ENCODE peak calls at places on chromosomes 12 and 14, in four cellular contexts. D is fibroblast of mammary gland, N is AG09309, E is mucosa of descending colon. X is an unnamed sample.

GRCh38 chr14:65224799-65225198 is 122.5 kb upstream of the MAX start:
- DNase-seq in D (no peak), N (no peak), E (no peak), X (peak)

GRCh38 chr12:14810953-14811483 is 3.0 kb downstream of the SMCO3 start:
- DNase-seq in D (no peak), N (no peak), E (no peak), X (no peak)

GRCh38 chr14:63933701-63934100 is 80.9 kb downstream of the SYNE2 start:
- DNase-seq in D (no peak), N (no peak), E (no peak), X (no peak)

GRCh38 chr12:85448031-85448430 is 168.0 kb downstream of the ALX1 start:
- DNase-seq in D (no peak), N (no peak), E (no peak), X (no peak)

GRCh38 chr14:101587403-101587998 is 26.2 kb downstream of the DIO3 start:
- DNase-seq in D (no peak), N (no peak), E (peak), X (peak)

GRCh38 chr12:89080797-89081470 is 271.4 kb downstream of the DUSP6 start:
- DNase-seq in D (peak), N (no peak), E (no peak), X (no peak)

GRCh38 chr12:30796891-30797371 is 42.2 kb upstream of the CAPRIN2 start:
- DNase-seq in D (peak), N (no peak), E (no peak), X (peak)

GRCh38 chr14:74653386-74654138 is 41.5 kb upstream of the LTBP2 start:
- DNase-seq in D (peak), N (no peak), E (no peak), X (no peak)

GRCh38 chr14:68131907-68132306 is 312.3 kb downstream of the RAD51B start:
- DNase-seq in D (no peak), N (no peak), E (no peak), X (no peak)

GRCh38 chr12:46921754-46922113 is 95.9 kb upstream of the SLC38A4 start:
- DNase-seq in D (peak), N (peak), E (no peak), X (no peak)

GRCh38 chr14:64438181-64438839 is 27.0 kb upstream of the AKAP5 start:
- DNase-seq in D (peak), N (peak), E (no peak), X (no peak)

GRCh38 chr14:20350860-20351259 is 7.4 kb downstream of the PARP2 start:
- DNase-seq in D (peak), N (no peak), E (no peak), X (no peak)
- TF ChIP-seq CTCF in D (peak), N (peak), E (no peak), X (no peak)

DNA sequence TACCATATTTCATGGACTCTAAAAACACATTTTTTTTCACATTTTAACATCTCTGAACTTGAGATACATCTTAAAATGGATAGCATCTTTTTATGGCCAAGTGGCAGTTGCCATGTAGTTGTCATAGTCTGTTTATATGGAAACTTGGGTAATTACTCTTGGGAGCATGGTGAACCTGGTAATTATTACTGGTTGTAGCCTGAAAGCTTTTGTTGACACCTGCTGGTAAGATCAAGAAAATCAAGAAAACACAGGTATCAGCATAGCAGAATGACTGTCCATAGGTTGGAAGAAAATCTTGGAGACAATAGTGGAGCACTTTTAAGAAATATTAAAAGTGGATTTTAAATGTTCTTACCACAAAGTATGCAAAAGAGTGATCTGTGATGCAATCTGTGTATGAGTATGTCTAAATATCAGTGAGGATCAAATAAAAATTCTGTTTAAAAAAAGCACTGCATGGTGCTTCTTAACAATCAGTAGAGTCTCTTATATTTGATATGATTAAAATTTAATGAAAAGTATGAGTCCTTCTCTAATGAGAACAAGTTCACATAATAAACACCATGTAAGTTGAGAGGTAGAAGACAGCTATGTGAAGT is 44.2 kb downstream of the TTC8 start:
- DNase-seq in D (peak), N (no peak), E (no peak), X (no peak)
- TF ChIP-seq CTCF in D (peak), N (peak), E (no peak), X (peak)

DNA sequence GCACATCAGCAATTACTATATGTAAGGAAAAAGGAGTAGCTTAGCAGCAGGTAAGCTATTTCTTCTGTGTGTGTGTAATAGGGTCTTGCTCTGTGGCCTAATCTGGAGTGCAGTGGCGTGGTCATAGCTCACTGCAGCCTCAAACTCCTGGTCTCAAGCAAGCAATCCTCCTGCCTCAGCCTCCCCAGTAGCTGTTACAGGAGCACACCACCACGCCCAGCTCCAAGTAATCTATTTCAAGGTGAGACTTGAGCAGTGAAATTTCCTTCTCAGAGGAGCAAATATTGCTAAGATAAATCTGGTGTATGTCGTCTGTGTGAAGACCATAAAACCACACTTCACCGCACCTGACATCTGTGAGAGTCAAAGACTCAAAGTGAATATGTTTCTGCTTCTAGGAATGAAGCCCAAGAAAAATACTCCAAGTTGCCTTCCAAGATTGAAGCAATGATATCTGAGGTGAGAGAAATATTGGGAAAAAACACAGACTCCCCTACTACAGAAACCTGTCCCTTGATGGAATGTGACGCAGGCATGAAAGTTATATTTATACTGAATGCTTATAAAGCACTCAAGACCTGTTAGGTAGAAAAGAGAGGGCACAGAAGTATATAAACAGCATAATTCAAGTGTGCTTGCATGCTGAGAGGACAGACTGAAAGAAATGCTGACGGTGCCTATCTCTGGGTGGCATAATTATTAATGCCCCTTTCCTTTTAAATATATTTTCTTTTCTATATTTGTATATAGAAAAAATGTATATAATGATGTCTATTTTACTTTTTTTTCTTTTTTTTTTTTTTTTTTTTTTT is 2.5 kb upstream of the SELPLG start:
- DNase-seq in D (no peak), N (no peak), E (no peak), X (no peak)
- TF ChIP-seq CTCF in D (no peak), N (no peak), E (no peak), X (no peak)

DNA sequence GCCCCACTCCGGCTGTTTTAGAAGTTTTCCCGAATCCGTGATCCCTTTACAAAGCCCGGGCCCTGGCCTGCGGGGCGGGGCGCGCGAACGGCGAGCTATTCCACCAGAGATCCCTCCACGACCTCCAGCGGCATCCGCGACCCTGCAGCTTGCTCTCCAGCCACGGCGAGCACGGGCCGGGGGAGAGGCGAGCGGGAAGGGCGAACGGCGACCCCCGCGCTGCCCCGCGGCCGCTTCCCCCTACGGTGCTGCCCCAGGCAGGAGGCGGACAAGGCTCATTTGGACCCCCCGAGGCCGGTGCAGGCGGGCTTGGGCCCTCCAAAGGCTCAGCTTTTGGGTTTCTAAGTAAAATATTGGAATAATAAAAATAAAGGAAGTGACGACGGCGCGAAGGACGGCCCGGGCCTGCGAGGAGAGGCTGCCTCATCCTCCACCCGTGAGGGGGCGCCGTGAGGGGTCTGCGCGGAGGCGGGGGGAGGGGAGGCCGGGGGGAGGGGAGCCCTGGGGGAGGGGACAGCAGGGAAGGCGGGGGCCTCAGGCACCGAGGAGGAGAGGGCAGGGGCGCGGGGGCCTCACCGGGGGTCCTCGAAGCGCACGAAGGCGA is 600 bp downstream of the SRSF9 start:
- DNase-seq in D (no peak), N (no peak), E (peak), X (peak)
- TF ChIP-seq CTCF in D (no peak), N (no peak), E (no peak), X (no peak)

DNA sequence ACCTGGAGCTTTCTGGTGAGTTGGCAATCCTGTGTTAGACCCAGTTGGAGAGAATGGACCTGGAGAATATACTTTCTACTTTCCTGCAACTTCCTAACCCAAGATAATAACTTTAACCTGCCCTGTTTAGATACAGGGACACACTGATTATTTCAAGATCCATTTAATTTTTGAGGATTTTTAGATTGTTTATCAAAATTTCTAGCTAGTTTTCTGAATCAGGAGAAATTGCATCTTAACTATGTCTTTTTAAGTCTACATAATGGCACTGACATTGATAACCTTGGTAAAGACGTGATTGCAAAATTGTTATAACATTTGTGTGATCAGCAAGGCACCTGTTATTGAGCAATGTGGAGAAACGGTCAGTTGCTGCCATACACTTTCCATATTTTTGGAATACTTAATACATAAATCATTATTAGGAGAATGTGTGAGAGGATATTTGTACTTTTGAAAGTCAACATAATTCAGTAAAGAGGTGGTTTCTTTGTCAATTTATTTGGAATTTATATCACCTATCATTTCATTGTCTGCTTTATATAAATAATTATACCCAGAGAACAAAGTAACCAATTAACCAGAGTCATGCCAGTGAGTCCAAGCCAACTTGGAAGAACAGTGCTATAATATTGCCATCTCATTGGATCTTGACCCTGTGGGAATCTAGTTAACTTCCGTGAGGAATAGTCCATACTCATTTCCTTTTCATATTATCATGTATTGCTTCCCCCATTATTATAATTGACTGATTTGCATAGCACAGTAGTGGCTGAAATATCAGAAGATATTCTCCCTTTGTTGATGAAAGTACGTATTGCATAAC is 28.4 kb downstream of the NFYB start:
- DNase-seq in D (no peak), N (no peak), E (no peak), X (no peak)
- TF ChIP-seq CTCF in D (no peak), N (no peak), E (no peak), X (peak)

GRCh38 chr12:120858306-120859088 is 45.7 kb downstream of the SPPL3 start:
- DNase-seq in D (no peak), N (no peak), E (no peak), X (no peak)

GRCh38 chr12:120853188-120853587 is 51.0 kb downstream of the SPPL3 start:
- DNase-seq in D (peak), N (no peak), E (no peak), X (no peak)

GRCh38 chr12:120854804-120855203 is 49.4 kb downstream of the SPPL3 start:
- DNase-seq in D (no peak), N (no peak), E (no peak), X (no peak)

GRCh38 chr12:120855823-120856589 is 48.2 kb downstream of the SPPL3 start:
- DNase-seq in D (peak), N (no peak), E (no peak), X (no peak)

DNA sequence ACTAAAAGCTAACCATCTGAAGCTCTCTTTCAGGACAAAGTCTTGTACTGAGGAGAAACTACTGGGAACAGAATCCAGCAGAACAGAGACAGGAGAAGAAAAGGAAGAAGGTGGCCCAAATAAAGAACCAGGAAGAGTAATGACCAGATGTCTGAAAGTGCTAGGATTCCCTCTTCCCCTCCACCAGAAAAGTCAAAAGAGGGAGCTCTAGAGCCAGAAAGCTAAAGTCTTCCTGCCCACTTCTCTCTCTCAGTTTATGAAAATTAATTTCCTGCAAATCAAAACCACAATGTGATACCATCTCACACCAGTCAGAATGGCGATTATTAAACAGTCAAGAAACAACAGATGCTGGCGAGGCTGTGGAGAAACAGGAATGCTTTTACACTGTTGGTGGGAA is 47.2 kb downstream of the SPPL3 start:
- DNase-seq in D (no peak), N (no peak), E (no peak), X (no peak)
- TF ChIP-seq CTCF in D (peak), N (peak), E (peak), X (no peak)

GRCh38 chr12:12349711-12350665 is at the start of gene MANSC1:
- DNase-seq in D (peak), N (no peak), E (peak), X (peak)
- TF ChIP-seq CTCF in D (no peak), N (peak), E (no peak), X (peak)

DNA sequence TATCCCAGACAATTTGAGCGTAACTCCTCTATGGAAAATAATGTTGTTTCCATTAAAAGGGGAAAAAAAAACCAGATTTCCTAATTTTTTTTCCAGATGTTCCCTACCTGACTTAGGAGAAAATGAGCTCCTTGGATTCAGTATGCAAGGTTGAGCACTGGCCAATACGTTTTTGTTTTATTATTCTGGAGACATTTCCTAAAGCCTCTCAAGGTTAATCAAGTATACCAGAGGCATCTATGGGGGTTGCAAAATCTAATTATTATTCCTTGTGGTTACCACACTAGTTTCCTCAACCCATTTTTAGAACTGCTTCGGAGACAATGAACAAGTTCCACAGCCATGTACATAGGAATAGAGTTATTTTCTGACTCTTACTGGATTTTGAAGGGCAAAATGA is 291.4 kb downstream of the SLC16A7 start:
- DNase-seq in D (no peak), N (no peak), E (no peak), X (no peak)
- TF ChIP-seq CTCF in D (no peak), N (no peak), E (no peak), X (no peak)

GRCh38 chr12:57735952-57736742 is 2.4 kb downstream of the AGAP2 start:
- DNase-seq in D (peak), N (no peak), E (no peak), X (peak)
- TF ChIP-seq CTCF in D (peak), N (peak), E (no peak), X (no peak)

X was measured in glutamatergic neuron.